ENCODE peak calls at places on chromosomes 3 and 15, in seven cellular contexts. Z, W, V, M, S, J and X are unnamed samples. For H3K4me1, the result is how much of the 10 kb centered on the place peaks cover.

GRCh38 chr3:46386206-46386605 is 15.5 kb downstream of the CCR5 start:
- DNase-seq in W (peak), J (peak), M (peak), V (peak), Z (no peak), S (peak), X (no peak)

GRCh38 chr3:157501863-157502262 is 1.4 kb downstream of the VEPH1 start:
- DNase-seq in Z (peak), M (no peak), W (no peak), S (no peak), J (no peak), V (no peak), X (peak)

GRCh38 chr15:100244796-100245495 is 96.8 kb downstream of the ADAMTS17 start:
- DNase-seq in V (no peak), J (no peak), W (no peak), S (no peak), M (no peak), Z (no peak), X (no peak)

GRCh38 chr3:175208316-175208715 is 349.2 kb downstream of the NAALADL2 start:
- DNase-seq in S (no peak), Z (no peak), M (no peak), J (no peak), V (no peak), W (peak), X (peak)

GRCh38 chr3:39413691-39414420 is 7.3 kb downstream of the RPSA start:
- DNase-seq in Z (no peak), V (no peak), W (peak), S (no peak), J (no peak), M (no peak), X (no peak)

GRCh38 chr15:81410318-81410753 is 36.3 kb upstream of the TMC3 start:
- DNase-seq in M (peak), W (peak), V (peak), S (peak), Z (peak), J (peak), X (peak)

GRCh38 chr15:85831415-85832113 is 36.8 kb upstream of the KLHL25 start:
- DNase-seq in S (peak), W (peak), Z (peak), J (peak), M (peak), V (no peak), X (peak)

GRCh38 chr3:141390747-141391146 is 22.4 kb downstream of the ZBTB38 start:
- DNase-seq in V (no peak), J (no peak), W (no peak), M (no peak), S (no peak), Z (no peak), X (no peak)

GRCh38 chr3:57275393-57275792 is 17.1 kb downstream of the ASB14 start:
- DNase-seq in V (no peak), J (no peak), W (no peak), M (no peak), S (no peak), Z (no peak), X (no peak)

GRCh38 chr15:84919268-84919667 is 34.8 kb downstream of the SLC28A1 start:
- DNase-seq in S (no peak), V (no peak), Z (no peak), J (no peak), W (no peak), M (no peak), X (no peak)

GRCh38 chr3:8741581-8742355 is 8.2 kb downstream of the CAV3 start:
- DNase-seq in V (no peak), W (peak), J (peak), M (peak), S (peak), Z (peak), X (peak)

GRCh38 chr3:187223799-187224198 is 26.5 kb downstream of the RTP1 start:
- DNase-seq in J (no peak), Z (no peak), W (peak), M (peak), V (peak), S (peak), X (no peak)

GRCh38 chr3:174168026-174168425 is 691.1 kb upstream of the NAALADL2 start:
- DNase-seq in Z (peak), J (no peak), M (no peak), W (no peak), V (no peak), S (no peak), X (no peak)

GRCh38 chr3:177578488-177578887 is 381.2 kb upstream of the TBL1XR1 start:
- DNase-seq in S (no peak), M (no peak), W (no peak), Z (no peak), J (no peak), V (no peak), X (no peak)

DNA sequence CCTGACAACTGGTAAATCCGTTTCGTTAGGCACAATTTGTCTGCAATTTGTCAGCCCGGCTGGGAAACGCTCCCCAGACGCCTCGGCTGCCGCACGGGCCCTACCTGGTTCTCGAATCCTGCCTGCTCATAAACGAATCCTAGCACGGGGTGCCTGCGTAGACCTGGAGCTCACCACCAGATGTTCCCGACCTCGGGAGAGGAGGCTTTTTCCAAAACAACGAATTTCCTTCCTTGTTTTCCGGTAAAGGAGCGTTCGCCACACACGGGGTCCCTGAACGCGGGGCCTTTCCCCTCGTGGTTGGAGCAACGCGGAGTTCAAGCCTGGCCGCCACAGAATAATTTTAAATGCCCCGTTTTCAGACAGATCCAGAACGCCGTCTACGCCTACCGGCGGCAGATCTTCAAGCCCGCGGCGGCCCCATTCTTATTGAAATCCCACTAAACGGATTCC is 1.1 kb downstream of the GATA2 start:
- DNase-seq in W (no peak), Z (no peak), V (no peak), J (no peak), M (no peak), S (no peak), X (no peak)
- TF ChIP-seq EZH2 in W (no peak), Z (peak), V (no peak), J (no peak), M (no peak), S (no peak), X (no peak)

DNA sequence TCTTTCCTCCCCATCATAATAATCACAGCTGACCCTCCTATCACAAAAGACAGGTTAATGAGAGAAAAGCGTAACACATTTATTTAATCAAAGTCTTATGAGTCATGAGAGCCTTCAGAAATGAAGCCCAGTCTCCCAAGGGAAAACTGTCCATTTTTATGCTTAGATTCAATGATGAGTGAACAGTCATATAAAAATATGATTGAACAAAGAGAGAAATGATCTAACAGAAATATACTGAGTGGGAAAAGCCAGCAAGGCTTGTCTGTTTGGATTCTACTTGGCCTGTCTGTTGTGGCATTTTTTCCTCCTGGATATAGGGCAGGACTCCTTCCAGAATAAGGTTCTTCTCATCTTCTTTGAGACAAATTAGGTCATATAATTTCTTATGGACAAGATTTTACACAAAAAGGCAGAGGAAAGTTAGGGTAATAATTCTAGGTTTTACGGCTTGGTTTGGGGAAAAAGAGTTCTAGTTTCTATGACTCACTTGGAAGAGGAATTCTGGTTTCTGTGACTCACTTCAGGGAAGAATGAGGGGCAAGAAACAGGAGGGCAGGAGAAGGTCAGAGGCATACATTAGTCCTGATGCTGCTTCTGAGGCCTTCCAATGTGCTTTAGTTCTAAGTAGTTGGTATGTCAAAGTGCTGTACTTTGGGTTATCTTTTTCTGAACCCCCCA is 534.2 kb downstream of the ZIC1 start:
- DNase-seq in Z (no peak), M (peak), J (peak), V (no peak), S (peak), W (peak), X (no peak)
- TF ChIP-seq EZH2phosphoT487 in Z (no peak), M (no peak), J (no peak), V (no peak), S (no peak), W (no peak), X (no peak)

DNA sequence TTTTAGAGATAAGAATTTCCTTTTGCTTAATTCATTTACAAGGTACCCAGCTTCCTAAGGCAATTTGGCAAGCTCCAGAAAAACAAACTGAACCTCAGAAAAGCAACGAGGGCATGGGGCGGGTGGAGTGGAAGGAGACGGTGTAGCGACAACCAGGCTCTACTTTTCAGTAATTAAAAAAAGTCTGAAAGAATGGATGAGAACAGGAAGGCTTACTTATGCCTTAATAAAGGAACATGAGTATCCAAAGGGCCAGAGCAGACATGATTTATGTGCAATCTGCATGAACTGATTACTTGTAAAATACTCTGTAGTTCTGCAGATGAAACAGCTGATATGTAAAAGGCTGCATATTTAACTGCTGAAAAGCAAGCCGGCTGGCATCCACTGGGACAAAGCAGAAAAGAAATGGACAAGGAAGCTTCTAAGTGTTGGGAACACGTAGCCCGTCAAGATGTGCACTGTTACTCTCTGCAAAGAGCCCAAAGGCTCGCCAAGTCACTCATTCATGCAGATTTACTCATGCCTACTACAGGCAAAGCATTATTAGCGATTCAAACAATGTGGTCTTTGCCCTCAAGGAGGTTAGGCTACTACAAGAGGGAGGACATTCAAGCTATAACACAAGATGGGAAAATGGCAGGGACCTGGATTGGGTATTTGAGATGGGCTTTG is 18.5 kb downstream of the RFTN1 start:
- DNase-seq in Z (no peak), W (no peak), M (no peak), S (no peak), J (no peak), V (no peak), X (no peak)
- H3K4me1 ChIP-seq in Z (under half), W (under half), M (under half), S (under half), J (under half), V (under half), X (under half)

DNA sequence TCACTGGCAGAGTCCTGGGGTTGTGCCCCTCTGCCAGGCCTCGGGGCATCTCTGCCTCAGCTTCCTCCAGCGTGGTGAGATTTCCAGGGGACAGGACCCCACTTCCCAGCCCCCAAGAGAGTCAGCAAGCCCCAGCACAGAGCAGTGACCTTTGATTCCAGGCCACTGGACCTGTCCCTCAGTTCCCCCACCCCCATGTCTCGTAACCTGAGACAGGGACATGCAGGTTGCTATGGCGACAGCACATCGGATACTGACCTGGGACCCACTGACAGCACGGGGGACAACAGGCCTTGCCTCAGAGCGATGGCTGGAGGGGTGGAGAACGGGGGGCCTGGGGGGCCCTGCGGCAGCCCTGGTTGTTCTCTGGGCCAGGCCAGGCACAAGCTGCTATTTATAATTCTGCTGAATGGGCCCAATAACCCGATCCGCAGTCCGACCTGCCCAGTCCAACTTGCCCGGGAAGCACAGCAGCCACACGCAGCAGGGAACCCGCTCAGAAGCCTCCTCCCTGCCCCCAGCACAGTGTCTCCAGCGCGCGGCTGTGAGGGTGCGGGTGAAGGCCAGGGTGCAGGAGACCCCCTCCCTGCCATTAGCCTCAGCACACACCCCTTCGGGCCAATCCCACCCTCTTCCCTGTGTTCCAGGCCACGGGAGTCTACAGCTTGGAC is 34.6 kb downstream of the ATP2B2 start:
- DNase-seq in J (no peak), M (no peak), S (no peak), W (no peak), Z (peak), V (no peak), X (peak)
- TF ChIP-seq EZH2 in J (no peak), M (no peak), S (no peak), W (no peak), Z (no peak), V (no peak), X (no peak)

DNA sequence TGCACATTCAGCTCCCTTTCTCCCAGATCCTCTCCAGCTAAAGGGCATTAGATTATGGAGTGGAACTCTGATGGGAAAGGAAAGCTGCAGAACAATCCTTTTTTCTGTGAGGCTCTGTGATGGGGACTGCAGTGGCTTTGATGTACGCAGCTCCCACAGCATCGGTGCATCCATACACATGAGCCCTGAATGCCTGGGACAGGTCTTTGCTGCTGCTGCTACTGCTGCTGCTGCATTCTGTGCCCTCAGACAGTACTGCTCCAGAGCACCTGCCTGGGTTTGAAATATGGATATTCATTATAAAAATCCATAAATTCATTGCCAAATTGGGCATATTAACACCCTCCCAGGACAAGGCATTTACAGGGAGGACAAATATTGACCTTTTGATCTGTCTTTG is 164.4 kb downstream of the WDR76 start:
- DNase-seq in V (no peak), W (no peak), M (no peak), Z (no peak), J (no peak), S (no peak), X (no peak)
- TF ChIP-seq EZH2phosphoT487 in V (no peak), W (no peak), M (no peak), Z (no peak), J (no peak), S (no peak), X (no peak)

GRCh38 chr3:10645800-10646199 is 140.4 kb upstream of the ATP2B2 start:
- DNase-seq in V (no peak), M (no peak), Z (no peak), W (no peak), J (no peak), S (no peak), X (no peak)
- H3K4me1 ChIP-seq in V (under half), M (under half), Z (under half), W (under half), J (under half), S (under half), X (under half)

GRCh38 chr15:90076716-90077115 is 25.6 kb downstream of the IDH2 start:
- DNase-seq in J (no peak), W (no peak), Z (no peak), S (no peak), V (no peak), M (no peak), X (no peak)
- TF ChIP-seq EZH2 in J (no peak), W (no peak), Z (no peak), S (no peak), V (no peak), M (no peak), X (no peak)

GRCh38 chr3:50211930-50212329 is 6.9 kb downstream of the SLC38A3 start:
- DNase-seq in M (no peak), Z (no peak), W (peak), V (no peak), J (no peak), S (no peak), X (no peak)
- TF ChIP-seq EZH2phosphoT487 in M (no peak), Z (no peak), W (no peak), V (no peak), J (no peak), S (no peak), X (no peak)